ENCODE peak calls at places on chromosomes 7 and 10, in ten cellular contexts. One of them, this sample, is unnamed. For H3K4me1, the result is how much of the 10 kb centered on the place peaks cover.

GRCh38 chr10:987906-988666 is at the start of gene GTPBP4:
- DNase-seq in ovary: peak
- DNase-seq in naive thymus-derived CD4-positive, alpha-beta T cell: peak
- DNase-seq in effector memory CD4-positive, alpha-beta T cell: peak
- DNase-seq in cardiac muscle cell: peak
- DNase-seq in SK-N-SH: peak
- DNase-seq in right atrium auricular region: peak
- DNase-seq in kidney: peak
- DNase-seq in astrocyte: peak
- DNase-seq in uterus: peak
- DNase-seq in this sample: peak

GRCh38 chr10:82176571-82176970 is 301.6 kb downstream of the NRG3 start:
- DNase-seq in astrocyte: no peak
- DNase-seq in SK-N-SH: no peak
- DNase-seq in right atrium auricular region: no peak
- DNase-seq in naive thymus-derived CD4-positive, alpha-beta T cell: no peak
- DNase-seq in uterus: no peak
- DNase-seq in effector memory CD4-positive, alpha-beta T cell: no peak
- DNase-seq in kidney: no peak
- DNase-seq in cardiac muscle cell: no peak
- DNase-seq in ovary: no peak
- DNase-seq in this sample: no peak

GRCh38 chr7:100091411-100092181 is 2.8 kb downstream of the COPS6 start:
- DNase-seq in naive thymus-derived CD4-positive, alpha-beta T cell: no peak
- DNase-seq in kidney: no peak
- DNase-seq in ovary: no peak
- DNase-seq in astrocyte: no peak
- DNase-seq in uterus: no peak
- DNase-seq in effector memory CD4-positive, alpha-beta T cell: no peak
- DNase-seq in SK-N-SH: peak
- DNase-seq in right atrium auricular region: no peak
- DNase-seq in cardiac muscle cell: no peak
- DNase-seq in this sample: no peak

GRCh38 chr10:12916587-12916986 is 84.9 kb downstream of the CCDC3 start:
- DNase-seq in right atrium auricular region: no peak
- DNase-seq in SK-N-SH: no peak
- DNase-seq in ovary: no peak
- DNase-seq in effector memory CD4-positive, alpha-beta T cell: no peak
- DNase-seq in astrocyte: no peak
- DNase-seq in uterus: no peak
- DNase-seq in kidney: no peak
- DNase-seq in cardiac muscle cell: no peak
- DNase-seq in naive thymus-derived CD4-positive, alpha-beta T cell: no peak
- DNase-seq in this sample: no peak

GRCh38 chr10:11181996-11182395 is 164.3 kb downstream of the CELF2 start:
- DNase-seq in naive thymus-derived CD4-positive, alpha-beta T cell: no peak
- DNase-seq in cardiac muscle cell: no peak
- DNase-seq in right atrium auricular region: peak
- DNase-seq in kidney: no peak
- DNase-seq in effector memory CD4-positive, alpha-beta T cell: no peak
- DNase-seq in astrocyte: peak
- DNase-seq in ovary: peak
- DNase-seq in uterus: no peak
- DNase-seq in SK-N-SH: no peak
- DNase-seq in this sample: no peak

GRCh38 chr10:85459906-85460305 is 906.7 kb downstream of the GRID1 start:
- DNase-seq in naive thymus-derived CD4-positive, alpha-beta T cell: no peak
- DNase-seq in astrocyte: no peak
- DNase-seq in ovary: no peak
- DNase-seq in cardiac muscle cell: no peak
- DNase-seq in effector memory CD4-positive, alpha-beta T cell: no peak
- DNase-seq in uterus: no peak
- DNase-seq in right atrium auricular region: no peak
- DNase-seq in SK-N-SH: no peak
- DNase-seq in kidney: no peak
- DNase-seq in this sample: no peak

GRCh38 chr10:132929953-132930640 is 12.3 kb downstream of the CFAP46 start:
- DNase-seq in effector memory CD4-positive, alpha-beta T cell: no peak
- DNase-seq in right atrium auricular region: no peak
- DNase-seq in ovary: no peak
- DNase-seq in astrocyte: no peak
- DNase-seq in naive thymus-derived CD4-positive, alpha-beta T cell: no peak
- DNase-seq in uterus: no peak
- DNase-seq in cardiac muscle cell: no peak
- DNase-seq in kidney: peak
- DNase-seq in SK-N-SH: no peak
- DNase-seq in this sample: no peak

GRCh38 chr7:111324228-111324627 is 233.3 kb downstream of the LRRN3 start:
- DNase-seq in kidney: no peak
- DNase-seq in cardiac muscle cell: no peak
- DNase-seq in ovary: no peak
- DNase-seq in SK-N-SH: no peak
- DNase-seq in uterus: no peak
- DNase-seq in right atrium auricular region: no peak
- DNase-seq in naive thymus-derived CD4-positive, alpha-beta T cell: no peak
- DNase-seq in astrocyte: no peak
- DNase-seq in effector memory CD4-positive, alpha-beta T cell: no peak
- DNase-seq in this sample: no peak

GRCh38 chr10:63005246-63005645 is 127.9 kb upstream of the NRBF2 start:
- DNase-seq in kidney: no peak
- DNase-seq in SK-N-SH: no peak
- DNase-seq in ovary: no peak
- DNase-seq in astrocyte: peak
- DNase-seq in uterus: no peak
- DNase-seq in naive thymus-derived CD4-positive, alpha-beta T cell: no peak
- DNase-seq in cardiac muscle cell: no peak
- DNase-seq in right atrium auricular region: no peak
- DNase-seq in effector memory CD4-positive, alpha-beta T cell: no peak
- DNase-seq in this sample: no peak

DNA sequence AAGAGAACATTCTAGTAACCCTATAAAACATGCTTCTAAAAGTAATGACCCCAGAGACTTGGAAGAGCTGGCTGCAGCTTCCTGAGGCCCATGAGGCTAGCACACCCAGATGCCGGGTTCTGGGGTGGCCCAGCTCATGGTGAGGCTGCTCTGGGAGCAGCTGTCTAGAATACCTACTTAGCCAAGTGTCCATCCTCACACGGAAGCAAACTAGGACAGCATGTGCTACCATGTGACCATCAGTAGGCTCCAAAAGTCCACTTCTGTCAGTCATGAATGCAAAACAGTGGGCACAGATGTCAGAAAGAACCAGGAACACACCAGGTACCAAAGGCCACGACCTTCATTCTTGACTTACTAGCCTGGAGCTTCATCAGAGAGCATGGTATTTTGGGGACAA is 32.4 kb downstream of the CTBP2 start:
- DNase-seq in ovary: no peak
- DNase-seq in uterus: no peak
- DNase-seq in cardiac muscle cell: no peak
- DNase-seq in kidney: no peak
- DNase-seq in SK-N-SH: no peak
- DNase-seq in right atrium auricular region: no peak
- DNase-seq in effector memory CD4-positive, alpha-beta T cell: no peak
- DNase-seq in naive thymus-derived CD4-positive, alpha-beta T cell: no peak
- DNase-seq in astrocyte: no peak
- DNase-seq in this sample: no peak
- H3K4me1 ChIP-seq in ovary: under half
- H3K4me1 ChIP-seq in uterus: under half
- H3K4me1 ChIP-seq in cardiac muscle cell: under half
- H3K4me1 ChIP-seq in kidney: under half
- H3K4me1 ChIP-seq in SK-N-SH: under half
- H3K4me1 ChIP-seq in right atrium auricular region: half or more
- H3K4me1 ChIP-seq in effector memory CD4-positive, alpha-beta T cell: under half
- H3K4me1 ChIP-seq in naive thymus-derived CD4-positive, alpha-beta T cell: under half
- H3K4me1 ChIP-seq in astrocyte: under half
- H3K4me1 ChIP-seq in this sample: under half

GRCh38 chr7:50304911-50305621 is 550 bp downstream of the IKZF1 start:
- DNase-seq in naive thymus-derived CD4-positive, alpha-beta T cell: no peak
- DNase-seq in uterus: no peak
- DNase-seq in astrocyte: no peak
- DNase-seq in effector memory CD4-positive, alpha-beta T cell: peak
- DNase-seq in right atrium auricular region: no peak
- DNase-seq in ovary: no peak
- DNase-seq in SK-N-SH: peak
- DNase-seq in kidney: no peak
- DNase-seq in cardiac muscle cell: peak
- DNase-seq in this sample: no peak
- H3K27ac ChIP-seq in naive thymus-derived CD4-positive, alpha-beta T cell: peak
- H3K27ac ChIP-seq in uterus: no peak
- H3K27ac ChIP-seq in astrocyte: no peak
- H3K27ac ChIP-seq in effector memory CD4-positive, alpha-beta T cell: peak
- H3K27ac ChIP-seq in right atrium auricular region: no peak
- H3K27ac ChIP-seq in ovary: no peak
- H3K27ac ChIP-seq in SK-N-SH: no peak
- H3K27ac ChIP-seq in kidney: no peak
- H3K27ac ChIP-seq in cardiac muscle cell: no peak
- H3K27ac ChIP-seq in this sample: no peak

DNA sequence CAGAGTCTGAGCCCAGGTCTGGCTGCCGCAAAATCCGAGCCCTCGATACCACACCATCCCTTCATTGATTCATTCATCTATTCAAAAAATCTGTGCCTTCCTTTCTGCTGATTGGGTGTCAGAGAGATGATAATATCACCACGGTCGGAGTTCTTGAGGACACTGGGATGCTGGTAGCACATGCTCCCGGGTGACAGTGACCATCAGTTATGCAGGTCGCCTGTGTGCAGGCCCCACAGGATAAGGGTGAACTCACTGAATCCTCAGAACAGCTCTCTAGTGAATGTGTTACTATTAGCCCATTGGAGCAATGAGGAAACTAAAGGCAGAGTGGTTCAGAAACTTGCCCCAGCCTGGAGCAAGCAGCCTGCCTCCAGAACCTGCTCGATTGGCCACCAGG is 145.1 kb downstream of the SLIT1 start:
- DNase-seq in right atrium auricular region: no peak
- DNase-seq in ovary: no peak
- DNase-seq in naive thymus-derived CD4-positive, alpha-beta T cell: no peak
- DNase-seq in SK-N-SH: no peak
- DNase-seq in effector memory CD4-positive, alpha-beta T cell: no peak
- DNase-seq in cardiac muscle cell: no peak
- DNase-seq in kidney: no peak
- DNase-seq in uterus: no peak
- DNase-seq in astrocyte: no peak
- DNase-seq in this sample: no peak
- H3K4me1 ChIP-seq in right atrium auricular region: under half
- H3K4me1 ChIP-seq in ovary: under half
- H3K4me1 ChIP-seq in naive thymus-derived CD4-positive, alpha-beta T cell: under half
- H3K4me1 ChIP-seq in SK-N-SH: under half
- H3K4me1 ChIP-seq in effector memory CD4-positive, alpha-beta T cell: under half
- H3K4me1 ChIP-seq in cardiac muscle cell: under half
- H3K4me1 ChIP-seq in kidney: under half
- H3K4me1 ChIP-seq in uterus: under half
- H3K4me1 ChIP-seq in astrocyte: under half
- H3K4me1 ChIP-seq in this sample: under half

GRCh38 chr7:45325378-45325777 is 167.8 kb downstream of the RAMP3 start:
- DNase-seq in kidney: no peak
- DNase-seq in uterus: no peak
- DNase-seq in effector memory CD4-positive, alpha-beta T cell: no peak
- DNase-seq in ovary: no peak
- DNase-seq in astrocyte: no peak
- DNase-seq in SK-N-SH: no peak
- DNase-seq in right atrium auricular region: no peak
- DNase-seq in naive thymus-derived CD4-positive, alpha-beta T cell: no peak
- DNase-seq in cardiac muscle cell: no peak
- DNase-seq in this sample: no peak

GRCh38 chr7:45331563-45331962 is 174.0 kb downstream of the RAMP3 start:
- DNase-seq in right atrium auricular region: no peak
- DNase-seq in astrocyte: no peak
- DNase-seq in cardiac muscle cell: no peak
- DNase-seq in SK-N-SH: no peak
- DNase-seq in ovary: no peak
- DNase-seq in kidney: no peak
- DNase-seq in effector memory CD4-positive, alpha-beta T cell: no peak
- DNase-seq in naive thymus-derived CD4-positive, alpha-beta T cell: no peak
- DNase-seq in uterus: no peak
- DNase-seq in this sample: no peak

GRCh38 chr7:45324683-45325237 is 167.2 kb downstream of the RAMP3 start:
- DNase-seq in cardiac muscle cell: peak
- DNase-seq in SK-N-SH: no peak
- DNase-seq in ovary: no peak
- DNase-seq in astrocyte: no peak
- DNase-seq in right atrium auricular region: no peak
- DNase-seq in kidney: no peak
- DNase-seq in naive thymus-derived CD4-positive, alpha-beta T cell: no peak
- DNase-seq in uterus: no peak
- DNase-seq in effector memory CD4-positive, alpha-beta T cell: no peak
- DNase-seq in this sample: no peak

GRCh38 chr7:45328397-45329080 is 170.9 kb downstream of the RAMP3 start:
- DNase-seq in SK-N-SH: no peak
- DNase-seq in naive thymus-derived CD4-positive, alpha-beta T cell: no peak
- DNase-seq in cardiac muscle cell: no peak
- DNase-seq in effector memory CD4-positive, alpha-beta T cell: no peak
- DNase-seq in right atrium auricular region: no peak
- DNase-seq in uterus: no peak
- DNase-seq in astrocyte: peak
- DNase-seq in kidney: no peak
- DNase-seq in ovary: no peak
- DNase-seq in this sample: no peak
- H3K27ac ChIP-seq in SK-N-SH: no peak
- H3K27ac ChIP-seq in naive thymus-derived CD4-positive, alpha-beta T cell: no peak
- H3K27ac ChIP-seq in cardiac muscle cell: no peak
- H3K27ac ChIP-seq in effector memory CD4-positive, alpha-beta T cell: no peak
- H3K27ac ChIP-seq in right atrium auricular region: no peak
- H3K27ac ChIP-seq in uterus: no peak
- H3K27ac ChIP-seq in astrocyte: no peak
- H3K27ac ChIP-seq in kidney: no peak
- H3K27ac ChIP-seq in ovary: no peak
- H3K27ac ChIP-seq in this sample: no peak